ENCODE peak calls at places on chromosomes 3 and 15, in five cellular contexts. One of them, this sample, is unnamed.

GRCh38 chr3:114622001-114622400 is 328.2 kb downstream of the TIGIT start:
- DNase-seq in left colon: no peak
- DNase-seq in iPS-NIHi11: no peak
- DNase-seq in GM04504: no peak
- DNase-seq in germinal center: no peak
- DNase-seq in this sample: no peak

GRCh38 chr3:196739671-196740475 is at the start of gene PAK2:
- DNase-seq in iPS-NIHi11: peak; percentile 93
- DNase-seq in germinal center: peak; percentile 93
- DNase-seq in left colon: peak; percentile 93
- DNase-seq in GM04504: peak; percentile 71
- DNase-seq in this sample: peak; percentile 98

GRCh38 chr3:124850633-124851032 is 36.5 kb downstream of the ITGB5 start:
- DNase-seq in GM04504: no peak
- DNase-seq in germinal center: no peak
- DNase-seq in iPS-NIHi11: no peak
- DNase-seq in left colon: no peak
- DNase-seq in this sample: no peak

GRCh38 chr3:14812196-14812785 is 6.5 kb upstream of the FGD5 start:
- DNase-seq in iPS-NIHi11: no peak
- DNase-seq in left colon: no peak
- DNase-seq in GM04504: no peak
- DNase-seq in germinal center: no peak
- DNase-seq in this sample: no peak

GRCh38 chr3:46946856-46947544 is 29.5 kb downstream of the CCDC12 start:
- DNase-seq in germinal center: no peak
- DNase-seq in iPS-NIHi11: no peak
- DNase-seq in left colon: peak; percentile 74
- DNase-seq in GM04504: no peak
- DNase-seq in this sample: peak; percentile 50

GRCh38 chr3:15205934-15206661 is at the start of gene CAPN7:
- DNase-seq in iPS-NIHi11: peak; percentile 94
- DNase-seq in left colon: peak; percentile 94
- DNase-seq in GM04504: peak; percentile 88
- DNase-seq in germinal center: peak; percentile 97
- DNase-seq in this sample: peak; percentile 97

GRCh38 chr15:90143176-90143655 is 40.9 kb upstream of the IDH2 start:
- DNase-seq in left colon: peak; percentile 82
- DNase-seq in GM04504: no peak
- DNase-seq in iPS-NIHi11: peak; percentile 93
- DNase-seq in germinal center: peak; percentile 72
- DNase-seq in this sample: peak; percentile 89

GRCh38 chr3:124203292-124203691 is 211.4 kb upstream of the ROPN1 start:
- DNase-seq in left colon: no peak
- DNase-seq in germinal center: no peak
- DNase-seq in GM04504: no peak
- DNase-seq in iPS-NIHi11: no peak
- DNase-seq in this sample: no peak

GRCh38 chr15:88040516-88040915 is 216.0 kb downstream of the NTRK3 start:
- DNase-seq in germinal center: no peak
- DNase-seq in iPS-NIHi11: no peak
- DNase-seq in left colon: no peak
- DNase-seq in GM04504: no peak
- DNase-seq in this sample: no peak

GRCh38 chr3:151593923-151594322 is 133.1 kb upstream of the IGSF10 start:
- DNase-seq in germinal center: no peak
- DNase-seq in iPS-NIHi11: no peak
- DNase-seq in left colon: no peak
- DNase-seq in GM04504: peak; percentile 23
- DNase-seq in this sample: no peak

GRCh38 chr3:42263354-42264346 is 2.3 kb downstream of the CCK start:
- DNase-seq in iPS-NIHi11: peak; percentile 68
- DNase-seq in GM04504: no peak
- DNase-seq in germinal center: no peak
- DNase-seq in left colon: no peak
- DNase-seq in this sample: no peak

GRCh38 chr15:83833569-83833968 is 179.6 kb downstream of the ADAMTSL3 start:
- DNase-seq in iPS-NIHi11: no peak
- DNase-seq in germinal center: no peak
- DNase-seq in GM04504: no peak
- DNase-seq in left colon: no peak
- DNase-seq in this sample: no peak

GRCh38 chr15:77029166-77030041 is 34.5 kb downstream of the PSTPIP1 start:
- DNase-seq in left colon: peak; percentile 60
- DNase-seq in iPS-NIHi11: no peak
- DNase-seq in GM04504: no peak
- DNase-seq in germinal center: no peak
- DNase-seq in this sample: no peak

GRCh38 chr3:71408903-71409302 is 174.6 kb downstream of the FOXP1 start:
- DNase-seq in germinal center: no peak
- DNase-seq in GM04504: no peak
- DNase-seq in left colon: no peak
- DNase-seq in iPS-NIHi11: no peak
- DNase-seq in this sample: no peak

GRCh38 chr3:194756460-194757355 is 71.0 kb downstream of the FAM43A start:
- DNase-seq in germinal center: no peak
- DNase-seq in iPS-NIHi11: no peak
- DNase-seq in left colon: no peak
- DNase-seq in GM04504: no peak
- DNase-seq in this sample: peak; percentile 77

GRCh38 chr3:187013080-187013838 is 82.9 kb downstream of the ST6GAL1 start:
- DNase-seq in germinal center: no peak
- DNase-seq in left colon: no peak
- DNase-seq in iPS-NIHi11: no peak
- DNase-seq in GM04504: no peak
- DNase-seq in this sample: peak; percentile 68

GRCh38 chr3:150749218-150749617 is 13.8 kb downstream of the SIAH2 start:
- DNase-seq in GM04504: no peak
- DNase-seq in left colon: no peak
- DNase-seq in germinal center: no peak
- DNase-seq in iPS-NIHi11: no peak
- DNase-seq in this sample: no peak

GRCh38 chr15:26017665-26018064 is 154.5 kb upstream of the ATP10A start:
- DNase-seq in GM04504: no peak
- DNase-seq in left colon: no peak
- DNase-seq in iPS-NIHi11: no peak
- DNase-seq in germinal center: no peak
- DNase-seq in this sample: no peak

GRCh38 chr15:69757186-69757585 is 304.6 kb downstream of the RPLP1 start:
- DNase-seq in left colon: no peak
- DNase-seq in GM04504: no peak
- DNase-seq in germinal center: no peak
- DNase-seq in iPS-NIHi11: no peak
- DNase-seq in this sample: peak; percentile 37

GRCh38 chr3:27659279-27660021 is 62.7 kb downstream of the EOMES start:
- DNase-seq in GM04504: no peak
- DNase-seq in left colon: peak; percentile 33
- DNase-seq in iPS-NIHi11: peak; percentile 77
- DNase-seq in germinal center: peak; percentile 68
- DNase-seq in this sample: peak; percentile 73

GRCh38 chr15:41429003-41429890 is 12.4 kb downstream of the RTF1 start:
- DNase-seq in germinal center: no peak
- DNase-seq in iPS-NIHi11: no peak
- DNase-seq in GM04504: no peak
- DNase-seq in left colon: no peak
- DNase-seq in this sample: no peak

GRCh38 chr3:101829066-101829830 is 20.1 kb upstream of the NFKBIZ start:
- DNase-seq in left colon: peak; percentile 77
- DNase-seq in GM04504: no peak
- DNase-seq in germinal center: no peak
- DNase-seq in iPS-NIHi11: no peak
- DNase-seq in this sample: no peak

GRCh38 chr3:67863869-67864268 is 209.5 kb upstream of the SUCLG2 start:
- DNase-seq in left colon: no peak
- DNase-seq in germinal center: peak; percentile 21
- DNase-seq in GM04504: no peak
- DNase-seq in iPS-NIHi11: peak; percentile 57
- DNase-seq in this sample: peak; percentile 61

GRCh38 chr15:100910119-100910518 is 9.0 kb upstream of the LRRK1 start:
- DNase-seq in left colon: no peak
- DNase-seq in GM04504: no peak
- DNase-seq in germinal center: no peak
- DNase-seq in iPS-NIHi11: no peak
- DNase-seq in this sample: no peak

GRCh38 chr15:93974804-93975481 is 256.4 kb upstream of the MCTP2 start:
- DNase-seq in iPS-NIHi11: peak; percentile 80
- DNase-seq in GM04504: no peak
- DNase-seq in germinal center: no peak
- DNase-seq in left colon: no peak
- DNase-seq in this sample: no peak

GRCh38 chr3:8705575-8705974 is 28.0 kb upstream of the CAV3 start:
- DNase-seq in germinal center: no peak
- DNase-seq in GM04504: no peak
- DNase-seq in iPS-NIHi11: peak; percentile 3
- DNase-seq in left colon: no peak
- DNase-seq in this sample: no peak

GRCh38 chr3:129984124-129984523 is 9.6 kb downstream of the TRH start:
- DNase-seq in GM04504: no peak
- DNase-seq in iPS-NIHi11: peak; percentile 53
- DNase-seq in germinal center: no peak
- DNase-seq in left colon: no peak
- DNase-seq in this sample: no peak

GRCh38 chr3:5014431-5014830 is 35.2 kb downstream of the BHLHE40 start:
- DNase-seq in iPS-NIHi11: no peak
- DNase-seq in germinal center: no peak
- DNase-seq in GM04504: no peak
- DNase-seq in left colon: no peak
- DNase-seq in this sample: no peak

GRCh38 chr15:45646220-45646619 is 11.4 kb downstream of the SQOR start:
- DNase-seq in iPS-NIHi11: no peak
- DNase-seq in germinal center: no peak
- DNase-seq in GM04504: no peak
- DNase-seq in left colon: no peak
- DNase-seq in this sample: no peak

GRCh38 chr15:88467935-88468528 is 524 bp downstream of the MRPS11 start:
- DNase-seq in GM04504: no peak
- DNase-seq in iPS-NIHi11: peak; percentile 43
- DNase-seq in left colon: no peak
- DNase-seq in germinal center: peak; percentile 15
- DNase-seq in this sample: peak; percentile 67

GRCh38 chr15:70113304-70113700 is 15.6 kb upstream of the TLE3 start:
- DNase-seq in left colon: peak; percentile 57
- DNase-seq in germinal center: no peak
- DNase-seq in iPS-NIHi11: no peak
- DNase-seq in GM04504: no peak
- DNase-seq in this sample: no peak

GRCh38 chr3:105195260-105195659 is 171.4 kb upstream of the ALCAM start:
- DNase-seq in iPS-NIHi11: no peak
- DNase-seq in GM04504: peak; percentile 7
- DNase-seq in left colon: no peak
- DNase-seq in germinal center: no peak
- DNase-seq in this sample: no peak

GRCh38 chr3:52176951-52177700 is 20.8 kb upstream of the ALAS1 start:
- DNase-seq in germinal center: no peak
- DNase-seq in iPS-NIHi11: no peak
- DNase-seq in left colon: no peak
- DNase-seq in GM04504: no peak
- DNase-seq in this sample: no peak